ENCODE peak calls at places on chromosome 10, in ten cellular contexts. F is AG04450; W is SJSA1; O is heart right ventricle; I is GM23248; A is upper lobe of right lung; N is neural progenitor cell; B is colonic mucosa; Z is naive thymus-derived CD4-positive, alpha-beta T cell; T is body of pancreas. Q is an unnamed sample. For H3K27me3, the result is how much of the 10 kb centered on the place peaks cover.

GRCh38 chr10:10830316-10831061 is 187.2 kb upstream of the CELF2 start:
- DNase-seq in F (peak), A (no peak), B (no peak), Z (no peak), T (no peak), N (no peak), O (no peak), W (no peak), I (peak), Q (no peak)

GRCh38 chr10:114957122-114957521 is 19.1 kb downstream of the TRUB1 start:
- DNase-seq in I (no peak), N (no peak), F (no peak), B (no peak), T (no peak), W (no peak), O (no peak), Z (no peak), A (no peak), Q (no peak)

GRCh38 chr10:36026656-36027390 is 384.7 kb upstream of the FZD8 start:
- DNase-seq in Z (no peak), B (no peak), T (no peak), F (no peak), I (peak), W (no peak), N (no peak), O (no peak), A (no peak), Q (no peak)

GRCh38 chr10:78937800-78938694 is 130.7 kb upstream of the ZMIZ1 start:
- DNase-seq in Z (no peak), O (no peak), B (no peak), T (no peak), F (no peak), W (no peak), N (no peak), A (peak), I (no peak), Q (no peak)

GRCh38 chr10:28327494-28327886 is 24.6 kb upstream of the MPP7 start:
- DNase-seq in W (no peak), B (no peak), F (no peak), O (no peak), I (peak), Z (no peak), N (no peak), T (no peak), A (no peak), Q (no peak)

GRCh38 chr10:33005322-33006282 is 47.6 kb upstream of the ITGB1 start:
- DNase-seq in A (peak), O (peak), Z (no peak), N (peak), W (peak), F (peak), I (peak), T (peak), B (peak), Q (no peak)

GRCh38 chr10:122348951-122349361 is 25.6 kb upstream of the PLEKHA1 start:
- DNase-seq in B (no peak), O (no peak), Z (no peak), W (no peak), N (peak), A (no peak), T (no peak), F (no peak), I (no peak), Q (no peak)

GRCh38 chr10:24685958-24686540 is 37.6 kb downstream of the ARHGAP21 start:
- DNase-seq in O (no peak), T (no peak), F (peak), I (peak), A (no peak), N (no peak), W (no peak), B (no peak), Z (no peak), Q (no peak)

GRCh38 chr10:86204421-86205045 is 162.1 kb downstream of the GRID1 start:
- DNase-seq in A (peak), F (no peak), B (no peak), Z (no peak), T (no peak), O (no peak), I (no peak), N (no peak), W (no peak), Q (no peak)

GRCh38 chr10:88565072-88565471 is 18.0 kb downstream of the RNLS start:
- DNase-seq in B (no peak), T (no peak), W (no peak), Z (no peak), N (no peak), F (no peak), I (peak), O (no peak), A (no peak), Q (no peak)

GRCh38 chr10:35300063-35300699 is 36.1 kb upstream of the CCNY start:
- DNase-seq in O (no peak), F (no peak), A (no peak), N (no peak), I (peak), W (peak), Z (no peak), T (no peak), B (peak), Q (no peak)

GRCh38 chr10:114538544-114538906 is 119.5 kb downstream of the ABLIM1 start:
- DNase-seq in F (no peak), T (no peak), B (peak), O (no peak), N (peak), A (no peak), I (no peak), Z (peak), W (no peak), Q (no peak)

GRCh38 chr10:55266797-55267196 is 465.8 kb upstream of the PCDH15 start:
- DNase-seq in I (no peak), A (no peak), O (no peak), W (no peak), T (no peak), N (no peak), B (no peak), F (no peak), Z (no peak), Q (no peak)

GRCh38 chr10:113176652-113177155 is 226.7 kb downstream of the TCF7L2 start:
- DNase-seq in O (no peak), F (no peak), Z (no peak), B (no peak), W (no peak), T (no peak), A (no peak), I (no peak), N (no peak), Q (no peak)

GRCh38 chr10:4708123-4708759 is 117.8 kb upstream of the AKR1E2 start:
- DNase-seq in F (no peak), O (no peak), B (no peak), N (peak), T (no peak), I (no peak), W (no peak), A (no peak), Z (no peak), Q (no peak)

GRCh38 chr10:86316990-86317389 is 49.6 kb downstream of the GRID1 start:
- DNase-seq in T (no peak), Z (no peak), N (no peak), B (no peak), W (no peak), I (no peak), O (no peak), F (no peak), A (peak), Q (no peak)

GRCh38 chr10:15361131-15361530 is 10.0 kb downstream of the FAM171A1 start:
- DNase-seq in O (no peak), F (no peak), B (no peak), Z (no peak), N (no peak), I (no peak), A (no peak), T (no peak), W (no peak), Q (no peak)

GRCh38 chr10:124221356-124222297 is 128.2 kb upstream of the CHST15 start:
- DNase-seq in F (no peak), W (no peak), N (no peak), B (no peak), Z (no peak), A (no peak), I (no peak), T (no peak), O (peak), Q (no peak)

GRCh38 chr10:83680470-83680891 is 458.8 kb upstream of the GHITM start:
- DNase-seq in F (no peak), I (no peak), A (no peak), T (no peak), W (no peak), B (no peak), Z (no peak), O (no peak), N (no peak), Q (no peak)

GRCh38 chr10:124088944-124089343 is 4.5 kb downstream of the CHST15 start:
- DNase-seq in I (no peak), F (no peak), A (no peak), N (no peak), B (no peak), O (no peak), T (no peak), Z (no peak), W (no peak), Q (no peak)

GRCh38 chr10:31770307-31770902 is 158.2 kb downstream of the ARHGAP12 start:
- DNase-seq in I (peak), T (peak), W (no peak), O (no peak), N (peak), Z (peak), B (peak), A (peak), F (no peak), Q (no peak)

GRCh38 chr10:58512470-58513188 is at the start of gene BICC1:
- DNase-seq in W (peak), B (peak), O (peak), F (no peak), A (peak), T (peak), Z (no peak), I (peak), N (peak), Q (no peak)

GRCh38 chr10:47164126-47164799 is 135.7 kb upstream of the GDF10 start:
- DNase-seq in A (no peak), T (no peak), O (no peak), W (peak), I (peak), F (peak), B (no peak), N (no peak), Z (no peak), Q (no peak)

GRCh38 chr10:37314862-37315261 is 189.5 kb downstream of the ANKRD30A start:
- DNase-seq in W (no peak), A (no peak), T (no peak), B (no peak), N (no peak), Z (no peak), F (no peak), O (no peak), I (no peak), Q (no peak)

GRCh38 chr10:60611291-60611747 is 167.0 kb upstream of the CDK1 start:
- DNase-seq in T (no peak), W (no peak), Z (no peak), N (no peak), B (no peak), I (peak), A (no peak), F (no peak), O (no peak), Q (no peak)

GRCh38 chr10:68096913-68097509 is 12.3 kb upstream of the MYPN start:
- DNase-seq in I (peak), N (peak), Z (no peak), F (no peak), W (peak), T (peak), A (no peak), B (peak), O (peak), Q (no peak)

GRCh38 chr10:104208730-104209129 is 23.4 kb downstream of the CFAP43 start:
- DNase-seq in N (no peak), Z (no peak), A (no peak), O (no peak), I (peak), W (no peak), T (no peak), F (no peak), B (no peak), Q (no peak)

GRCh38 chr10:86391986-86392722 is 25.6 kb upstream of the GRID1 start:
- DNase-seq in A (no peak), W (no peak), B (no peak), O (no peak), I (no peak), T (no peak), N (no peak), Z (no peak), F (no peak), Q (no peak)

GRCh38 chr10:1197384-1197783 is 141.2 kb downstream of the WDR37 start:
- DNase-seq in B (no peak), A (no peak), N (no peak), F (no peak), O (no peak), T (no peak), Z (no peak), I (no peak), W (no peak), Q (no peak)

GRCh38 chr10:50550291-50550839 is 73.4 kb downstream of the SGMS1 start:
- DNase-seq in F (no peak), N (no peak), O (peak), Z (no peak), B (peak), T (peak), W (no peak), A (no peak), I (no peak), Q (no peak)

GRCh38 chr10:91603931-91604331 is 28.9 kb downstream of the PPP1R3C start:
- DNase-seq in N (no peak), F (no peak), A (no peak), B (no peak), I (no peak), O (no peak), Z (no peak), T (no peak), W (no peak), Q (no peak)

GRCh38 chr10:92480422-92480821 is 93.5 kb downstream of the IDE start:
- DNase-seq in W (no peak), O (no peak), B (no peak), A (no peak), I (no peak), N (no peak), T (no peak), Z (no peak), F (no peak), Q (no peak)

GRCh38 chr10:6047847-6048246 is 14.3 kb downstream of the IL2RA start:
- DNase-seq in T (no peak), F (no peak), W (peak), Z (no peak), O (no peak), N (no peak), A (no peak), B (peak), I (no peak), Q (no peak)

GRCh38 chr10:25028711-25029110 is 12.3 kb downstream of the THNSL1 start:
- DNase-seq in W (no peak), O (no peak), B (no peak), Z (no peak), N (no peak), I (peak), T (no peak), F (no peak), A (no peak), Q (no peak)

GRCh38 chr10:119159332-119159731 is 6.2 kb downstream of the SFXN4 start:
- DNase-seq in B (no peak), A (no peak), Z (no peak), T (no peak), W (no peak), N (no peak), I (no peak), F (no peak), O (no peak), Q (no peak)
- H3K27me3 ChIP-seq in B (under half), A (under half), Z (under half), T (under half), W (under half), N (under half), I (under half), F (under half), O (under half), Q (under half)

DNA sequence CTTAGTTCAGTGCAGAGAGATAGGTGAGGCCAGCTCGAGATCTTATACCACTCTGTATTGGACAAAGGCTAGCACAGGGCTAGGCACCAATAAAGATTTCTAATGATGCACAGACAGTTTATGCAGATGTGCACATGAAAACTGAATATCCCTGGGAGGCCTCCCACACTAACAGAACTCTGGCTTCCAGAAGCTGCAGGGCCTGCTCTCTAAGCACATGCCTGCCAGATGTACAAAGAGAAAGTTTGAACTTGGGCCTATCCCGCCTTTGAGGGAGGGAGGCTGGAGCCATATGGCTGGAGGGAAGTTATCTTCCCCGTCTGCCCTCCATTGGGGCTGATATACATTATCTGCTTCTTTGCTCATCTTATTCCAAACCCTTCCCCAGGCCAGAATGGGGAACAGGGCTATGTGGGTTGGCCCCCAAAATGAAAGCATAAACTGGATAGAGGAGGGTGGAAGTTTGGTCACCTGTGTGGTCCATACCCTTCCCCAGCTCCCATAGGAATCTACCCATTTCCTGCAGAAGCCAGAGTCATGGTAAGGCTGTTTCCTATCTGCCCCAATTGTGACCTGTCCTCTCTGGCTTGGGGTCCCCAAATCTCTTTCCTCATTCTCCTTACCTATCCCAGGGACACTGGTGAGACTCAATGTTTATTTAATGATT is 3.8 kb downstream of the KAZALD1 start:
- DNase-seq in N (no peak), F (no peak), T (no peak), I (peak), O (no peak), Z (no peak), A (no peak), W (no peak), B (peak), Q (no peak)
- H3K27me3 ChIP-seq in N (half or more), F (under half), T (under half), I (under half), O (under half), Z (under half), A (under half), W (under half), B (under half), Q (half or more)

GRCh38 chr10:49312291-49312869 is 13.4 kb downstream of the C10orf71 start:
- DNase-seq in I (no peak), T (no peak), Z (no peak), A (peak), O (no peak), F (no peak), N (no peak), W (no peak), B (no peak), Q (no peak)

GRCh38 chr10:49311562-49312236 is 12.7 kb downstream of the C10orf71 start:
- DNase-seq in F (no peak), O (no peak), T (no peak), Z (no peak), I (peak), W (no peak), N (no peak), B (no peak), A (peak), Q (no peak)

GRCh38 chr10:49310901-49311561 is 12.1 kb downstream of the C10orf71 start:
- DNase-seq in Z (no peak), F (no peak), B (no peak), O (no peak), A (peak), T (no peak), W (no peak), N (no peak), I (no peak), Q (no peak)

GRCh38 chr10:49310460-49310859 is 11.5 kb downstream of the C10orf71 start:
- DNase-seq in I (peak), Z (no peak), A (no peak), W (no peak), O (no peak), N (no peak), B (no peak), F (no peak), T (no peak), Q (no peak)

GRCh38 chr10:49313501-49314070 is 14.6 kb downstream of the C10orf71 start:
- DNase-seq in N (no peak), B (no peak), F (no peak), Z (no peak), I (no peak), T (no peak), W (no peak), A (no peak), O (no peak), Q (no peak)
- H3K27me3 ChIP-seq in N (under half), B (under half), F (under half), Z (under half), I (under half), T (under half), W (under half), A (under half), O (under half), Q (under half)

GRCh38 chr10:133525444-133525843 is 1.7 kb upstream of the CYP2E1 start:
- DNase-seq in O (no peak), T (no peak), A (no peak), W (no peak), B (no peak), I (no peak), F (no peak), Z (no peak), N (no peak), Q (no peak)
- H3K27me3 ChIP-seq in O (under half), T (under half), A (under half), W (under half), B (under half), I (under half), F (under half), Z (under half), N (under half), Q (under half)

GRCh38 chr10:44022203-44022602 is 362.7 kb downstream of the CXCL12 start:
- DNase-seq in I (no peak), T (no peak), Z (no peak), O (no peak), B (no peak), A (no peak), N (no peak), F (no peak), W (no peak), Q (no peak)
- H3K27me3 ChIP-seq in I (under half), T (under half), Z (under half), O (under half), B (under half), A (under half), N (under half), F (under half), W (under half), Q (under half)

GRCh38 chr10:98058311-98058710 is 27.9 kb upstream of the CRTAC1 start:
- DNase-seq in Z (no peak), O (no peak), W (no peak), B (no peak), I (no peak), T (no peak), A (no peak), N (no peak), F (no peak), Q (no peak)
- H3K27me3 ChIP-seq in Z (under half), O (under half), W (under half), B (under half), I (under half), T (under half), A (under half), N (under half), F (under half), Q (under half)

GRCh38 chr10:8052344-8052969 is 2.0 kb upstream of the GATA3 start:
- DNase-seq in F (no peak), T (no peak), B (no peak), O (no peak), Z (peak), I (no peak), A (no peak), N (peak), W (no peak), Q (no peak)
- H3K27me3 ChIP-seq in F (half or more), T (under half), B (half or more), O (half or more), Z (under half), I (half or more), A (half or more), N (half or more), W (under half), Q (half or more)

GRCh38 chr10:71462642-71462935 is 65.9 kb downstream of the CDH23 start:
- DNase-seq in N (no peak), O (no peak), W (no peak), T (no peak), B (no peak), Z (no peak), A (no peak), I (no peak), F (no peak), Q (no peak)

GRCh38 chr10:71461917-71462641 is 65.4 kb downstream of the CDH23 start:
- DNase-seq in N (no peak), I (no peak), Z (no peak), F (no peak), A (no peak), B (no peak), O (no peak), W (no peak), T (no peak), Q (no peak)

GRCh38 chr10:71460615-71461014 is 63.9 kb downstream of the CDH23 start:
- DNase-seq in Z (no peak), F (no peak), I (no peak), T (no peak), A (no peak), B (no peak), O (no peak), N (no peak), W (no peak), Q (no peak)

GRCh38 chr10:71461457-71461856 is 64.7 kb downstream of the CDH23 start:
- DNase-seq in T (no peak), I (no peak), N (no peak), B (no peak), O (no peak), A (no peak), W (no peak), Z (no peak), F (no peak), Q (no peak)

DNA sequence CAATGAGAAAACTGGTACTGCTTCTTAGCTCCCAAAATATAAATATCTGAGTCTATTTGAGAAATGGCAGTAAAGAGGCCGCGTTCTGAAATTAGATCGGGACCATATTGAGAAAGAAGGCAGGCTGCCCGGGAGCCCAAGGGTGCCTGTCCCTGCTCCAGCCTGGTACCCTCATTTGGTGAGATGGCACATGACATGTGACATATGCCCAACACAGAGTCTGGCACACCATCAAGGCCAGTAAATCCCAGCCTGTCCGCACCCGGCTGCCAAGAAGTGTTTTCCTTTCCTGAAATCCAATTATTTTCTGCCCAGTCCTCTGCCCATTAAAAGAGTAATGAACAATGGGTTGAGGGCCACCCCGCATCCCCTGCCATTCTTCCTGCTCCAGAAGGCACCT is 66.4 kb downstream of the CDH23 start:
- DNase-seq in A (no peak), N (no peak), T (no peak), B (no peak), Z (no peak), W (no peak), O (no peak), I (no peak), F (no peak), Q (no peak)
- H3K27me3 ChIP-seq in A (under half), N (under half), T (under half), B (under half), Z (under half), W (under half), O (under half), I (under half), F (under half), Q (under half)